ENCODE peak calls at places on chromosomes 6 and 20, in five cellular contexts. Q is IMR-90, O is neuronal stem cell, K is mesendoderm, V is H9. P is an unnamed sample.

GRCh38 chr6:6002809-6003333 is 3.9 kb downstream of the NRN1 start:
- DNase-seq in Q (no peak), O (no peak), K (peak; percentile 54), V (no peak), P (no peak)

GRCh38 chr6:17986656-17987575 is 519 bp downstream of the KIF13A start:
- DNase-seq in Q (peak; percentile 39), O (peak; percentile 42), K (peak; percentile 83), V (peak; percentile 67), P (no peak)

GRCh38 chr20:51454250-51454865 is 88.2 kb downstream of the NFATC2 start:
- DNase-seq in Q (no peak), O (no peak), K (no peak), V (no peak), P (no peak)

GRCh38 chr6:157228421-157229218 is 94.7 kb downstream of the TMEM242 start:
- DNase-seq in Q (no peak), O (peak; percentile 39), K (peak; percentile 32), V (no peak), P (no peak)

GRCh38 chr20:44618318-44618731 is 33.2 kb downstream of the ADA start:
- DNase-seq in Q (no peak), O (no peak), K (no peak), V (no peak), P (no peak)

GRCh38 chr6:35489995-35490791 is 6.7 kb downstream of the TEAD3 start:
- DNase-seq in Q (peak; percentile 81), O (peak; percentile 76), K (peak; percentile 93), V (peak; percentile 88), P (peak; percentile 84)

GRCh38 chr20:38001173-38001875 is 31.9 kb downstream of the TTI1 start:
- DNase-seq in Q (peak; percentile 91), O (no peak), K (no peak), V (no peak), P (no peak)

GRCh38 chr6:13445005-13445743 is 42.2 kb downstream of the GFOD1 start:
- DNase-seq in Q (peak; percentile 64), O (no peak), K (no peak), V (no peak), P (no peak)

GRCh38 chr6:36118550-36119107 is 11.7 kb upstream of the MAPK13 start:
- DNase-seq in Q (no peak), O (no peak), K (no peak), V (no peak), P (no peak)

GRCh38 chr20:14619411-14619810 is 282.0 kb upstream of the FLRT3 start:
- DNase-seq in Q (no peak), O (no peak), K (no peak), V (no peak), P (no peak)

GRCh38 chr6:26223677-26224546 is 136.7 kb downstream of the HFE start:
- DNase-seq in Q (peak; percentile 97), O (peak; percentile 74), K (peak; percentile 96), V (peak; percentile 55), P (no peak)

GRCh38 chr20:43969069-43969468 is 54.4 kb downstream of the TOX2 start:
- DNase-seq in Q (no peak), O (no peak), K (no peak), V (no peak), P (no peak)

GRCh38 chr6:135270676-135271536 is 89.8 kb downstream of the MYB start:
- DNase-seq in Q (no peak), O (no peak), K (peak; percentile 71), V (peak; percentile 91), P (peak; percentile 90)

GRCh38 chr20:2652724-2653510 is 485 bp downstream of the NOP56 start:
- DNase-seq in Q (no peak), O (no peak), K (no peak), V (no peak), P (no peak)

GRCh38 chr6:107931894-107932293 is 26.1 kb downstream of the SEC63 start:
- DNase-seq in Q (no peak), O (no peak), K (no peak), V (no peak), P (no peak)

GRCh38 chr6:17334265-17334664 is 53.1 kb downstream of the RBM24 start:
- DNase-seq in Q (peak; percentile 70), O (no peak), K (no peak), V (no peak), P (no peak)

GRCh38 chr20:8811801-8812594 is 256.9 kb upstream of the PLCB4 start:
- DNase-seq in Q (no peak), O (no peak), K (peak; percentile 83), V (peak; percentile 44), P (peak; percentile 52)

GRCh38 chr6:19382676-19383075 is 454.5 kb upstream of the ID4 start:
- DNase-seq in Q (no peak), O (no peak), K (no peak), V (no peak), P (no peak)

GRCh38 chr6:102114402-102114801 is 720.9 kb downstream of the GRIK2 start:
- DNase-seq in Q (no peak), O (no peak), K (peak; percentile 60), V (peak; percentile 43), P (no peak)

GRCh38 chr6:16757332-16757731 is 3.9 kb downstream of the ATXN1 start:
- DNase-seq in Q (no peak), O (no peak), K (no peak), V (no peak), P (no peak)

GRCh38 chr6:148524976-148525375 is 182.3 kb downstream of the SASH1 start:
- DNase-seq in Q (peak; percentile 92), O (no peak), K (no peak), V (no peak), P (no peak)

GRCh38 chr20:32787168-32787567 is 25.0 kb downstream of the DNMT3B start:
- DNase-seq in Q (no peak), O (no peak), K (no peak), V (no peak), P (no peak)

GRCh38 chr6:10463040-10463439 is 48.2 kb upstream of the TFAP2A start:
- DNase-seq in Q (no peak), O (no peak), K (no peak), V (no peak), P (no peak)

GRCh38 chr6:133894795-133895401 is 6.0 kb downstream of the TCF21 start:
- DNase-seq in Q (peak; percentile 80), O (no peak), K (no peak), V (no peak), P (no peak)

GRCh38 chr6:153729189-153729588 is 309.9 kb upstream of the OPRM1 start:
- DNase-seq in Q (no peak), O (no peak), K (no peak), V (no peak), P (no peak)

GRCh38 chr6:52538921-52539354 is 37.9 kb downstream of the TRAM2 start:
- DNase-seq in Q (peak; percentile 65), O (no peak), K (peak; percentile 79), V (no peak), P (no peak)

GRCh38 chr6:125985522-125985921 is 818 bp upstream of the TRMT11 start:
- DNase-seq in Q (no peak), O (no peak), K (no peak), V (no peak), P (no peak)

GRCh38 chr20:57788936-57789613 is 79.3 kb upstream of the PMEPA1 start:
- DNase-seq in Q (no peak), O (no peak), K (no peak), V (peak; percentile 17), P (no peak)

GRCh38 chr20:31781945-31782344 is 37.2 kb upstream of the MYLK2 start:
- DNase-seq in Q (peak; percentile 56), O (no peak), K (no peak), V (no peak), P (no peak)

DNA sequence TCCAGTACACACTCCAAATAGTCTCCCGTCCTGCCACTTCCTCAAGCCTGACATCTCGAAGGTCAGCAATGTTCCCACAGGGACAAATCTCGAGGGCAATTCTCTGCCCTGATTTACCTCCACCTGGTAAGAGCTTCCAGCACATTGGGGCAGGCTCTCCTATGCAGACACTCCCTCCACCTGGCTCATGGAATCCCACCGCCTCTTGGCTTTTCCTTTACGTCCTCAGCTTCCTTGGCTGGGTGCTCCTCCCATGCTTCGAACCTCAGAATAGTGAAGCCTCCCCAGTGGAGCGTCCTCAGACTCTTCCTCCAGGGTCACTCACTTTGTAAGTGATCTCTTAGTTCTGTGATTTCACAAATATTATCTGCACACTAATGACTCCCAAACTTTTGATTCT is 205.2 kb upstream of the ECI2 start:
- DNase-seq in Q (no peak), O (no peak), K (no peak), V (no peak), P (no peak)
- H2AK5ac ChIP-seq in Q (no peak overlapping the region), O (no peak overlapping the region), K (no peak overlapping the region), V (no peak overlapping the region), P (no peak overlapping the region)

GRCh38 chr6:167848783-167849182 is 22.1 kb downstream of the AFDN start:
- DNase-seq in Q (no peak), O (no peak), K (no peak), V (no peak), P (no peak)

GRCh38 chr6:167851349-167851952 is 24.7 kb downstream of the AFDN start:
- DNase-seq in Q (no peak), O (no peak), K (no peak), V (no peak), P (no peak)

GRCh38 chr6:167847936-167848335 is 21.2 kb downstream of the AFDN start:
- DNase-seq in Q (no peak), O (no peak), K (peak; percentile 65), V (no peak), P (no peak)

GRCh38 chr6:167849846-167850459 is 23.2 kb downstream of the AFDN start:
- DNase-seq in Q (no peak), O (peak; percentile 30), K (peak; percentile 98), V (no peak), P (no peak)

GRCh38 chr6:167850792-167851191 is 24.1 kb downstream of the AFDN start:
- DNase-seq in Q (no peak), O (no peak), K (no peak), V (peak; percentile 34), P (no peak)
- H2AK5ac ChIP-seq in Q (no peak overlapping the region), O (no peak overlapping the region), K (no peak overlapping the region), V (no peak overlapping the region), P (no peak overlapping the region)

DNA sequence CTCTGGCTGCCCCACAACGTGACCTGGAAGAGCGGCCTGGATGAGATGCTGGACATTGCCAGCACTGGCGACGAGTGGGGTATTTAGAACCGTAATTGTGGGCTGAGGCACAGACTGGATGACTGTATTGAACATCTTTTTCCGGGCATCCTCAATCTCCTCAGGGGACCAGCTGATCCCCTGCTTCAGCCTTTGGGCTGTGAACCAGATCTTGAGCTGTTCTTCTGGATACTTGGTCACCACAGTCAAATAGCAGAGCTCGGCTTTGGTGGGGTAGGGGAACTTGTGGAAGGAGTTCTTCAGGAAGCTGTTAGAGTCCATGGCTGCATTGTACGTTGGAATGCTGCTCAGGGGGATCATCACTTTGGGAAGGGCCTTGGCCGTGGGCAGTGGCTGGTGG is 66.3 kb downstream of the PLCG1 start:
- DNase-seq in Q (no peak), O (no peak), K (no peak), V (no peak), P (no peak)
- H2AK5ac ChIP-seq in Q (no peak overlapping the region), O (peak overlapping the region; percentile 2), K (no peak overlapping the region), V (no peak overlapping the region), P (no peak overlapping the region)

DNA sequence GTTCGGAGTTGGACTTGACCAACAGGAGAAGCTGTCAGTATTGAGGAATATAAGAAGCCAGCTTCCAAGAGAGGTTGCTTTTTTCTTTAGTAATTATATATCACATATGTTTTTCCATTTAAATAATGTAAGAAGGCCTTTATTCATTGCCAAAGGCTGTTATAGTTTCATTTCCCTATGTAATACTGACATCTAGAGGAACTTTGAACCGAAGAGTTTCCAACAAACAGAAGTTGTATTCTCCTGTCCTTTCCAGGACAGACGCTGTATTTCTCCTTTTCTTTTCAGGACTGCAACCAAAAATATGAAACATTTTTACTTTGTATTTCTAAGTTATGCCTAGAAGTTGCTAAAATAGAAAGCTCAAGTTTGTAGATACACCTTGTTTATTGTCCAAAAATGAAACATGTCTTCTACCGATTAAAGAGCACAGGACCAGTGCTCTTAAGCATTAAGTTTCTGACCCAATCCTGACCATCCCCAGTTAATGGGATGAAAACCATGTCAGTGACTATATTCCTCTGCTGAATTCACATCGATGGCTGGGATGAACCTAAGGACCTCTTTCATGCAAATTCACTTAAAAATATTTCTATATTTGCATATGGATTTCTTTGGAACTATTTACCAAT is 55.1 kb downstream of the MYLK4 start:
- DNase-seq in Q (peak; percentile 57), O (no peak), K (peak; percentile 25), V (no peak), P (no peak)
- H2AK5ac ChIP-seq in Q (no peak overlapping the region), O (no peak overlapping the region), K (no peak overlapping the region), V (no peak overlapping the region), P (no peak overlapping the region)